ENCODE peak calls at places on chromosomes 13 and 19, in four cellular contexts. C, L, Z and F are unnamed samples.
A peak's percentile ranks its signal among the peaks of the same experiment; 100 is the strongest.

GRCh38 chr13:29490561-29490960 is 104.9 kb downstream of the SLC7A1 start:
- DNase-seq in C (no peak), L (no peak), Z (no peak), F (no peak)

GRCh38 chr13:24306632-24307031 is 2.7 kb upstream of the C1QTNF9 start:
- DNase-seq in C (no peak), L (no peak), Z (no peak), F (no peak)

GRCh38 chr19:51461723-51462161 is 3.5 kb upstream of the SIGLEC8 start:
- DNase-seq in C (no peak), L (no peak), Z (no peak), F (peak; percentile 17)

GRCh38 chr19:1106841-1107654 is 3.3 kb downstream of the GPX4 start:
- DNase-seq in C (no peak), L (no peak), Z (no peak), F (no peak)

GRCh38 chr13:114339779-114340534 is 25.7 kb downstream of the CHAMP1 start:
- DNase-seq in C (no peak), L (no peak), Z (no peak), F (no peak)

GRCh38 chr19:19652482-19653295 is 9.2 kb upstream of the GMIP start:
- DNase-seq in C (no peak), L (no peak), Z (no peak), F (no peak)

GRCh38 chr19:14542721-14543328 is 13.4 kb downstream of the TECR start:
- DNase-seq in C (no peak), L (no peak), Z (no peak), F (no peak)

GRCh38 chr19:39128511-39129079 is 3.0 kb downstream of the PAK4 start:
- DNase-seq in C (no peak), L (no peak), Z (no peak), F (no peak)

GRCh38 chr19:54478677-54479266 is 5.7 kb upstream of the CDC42EP5 start:
- DNase-seq in C (peak; percentile 3), L (no peak), Z (no peak), F (no peak)

GRCh38 chr13:27665333-27665732 is 43.6 kb downstream of the POLR1D start:
- DNase-seq in C (no peak), L (no peak), Z (no peak), F (no peak)

GRCh38 chr13:23790591-23791170 is 98.5 kb downstream of the MIPEP start:
- DNase-seq in C (no peak), L (no peak), Z (no peak), F (no peak)

GRCh38 chr19:28466107-28467045 is 746.6 kb downstream of the UQCRFS1 start:
- DNase-seq in C (no peak), L (peak; percentile 30), Z (peak; percentile 24), F (no peak)

GRCh38 chr19:43316591-43317319 is 36.7 kb upstream of the CD177 start:
- DNase-seq in C (no peak), L (peak; percentile 5), Z (no peak), F (no peak)

GRCh38 chr13:106570354-106570822 is 2.5 kb upstream of the ARGLU1 start:
- DNase-seq in C (peak; percentile 84), L (no peak), Z (no peak), F (no peak)

GRCh38 chr19:55173717-55174409 is 6.2 kb downstream of the SYT5 start:
- DNase-seq in C (no peak), L (peak; percentile 54), Z (peak; percentile 19), F (peak; percentile 11)

GRCh38 chr13:32267836-32268439 is 47.2 kb downstream of the ZAR1L start:
- DNase-seq in C (no peak), L (peak; percentile 42), Z (no peak), F (no peak)

GRCh38 chr19:18278521-18279265 is 2.7 kb downstream of the JUND start:
- DNase-seq in C (no peak), L (no peak), Z (no peak), F (no peak)

GRCh38 chr13:110338441-110339101 is 31.5 kb downstream of the COL4A2 start:
- DNase-seq in C (no peak), L (no peak), Z (no peak), F (peak; percentile 22)

GRCh38 chr13:65532231-65532630 is 1697.9 kb downstream of the PCDH9 start:
- DNase-seq in C (no peak), L (no peak), Z (no peak), F (no peak)

GRCh38 chr19:46710687-46711086 is 6.2 kb downstream of the PRKD2 start:
- DNase-seq in C (no peak), L (no peak), Z (no peak), F (no peak)